ENCODE peak calls at places on chromosomes 1 and 21, in four cellular contexts. N is HepG2, R is GM12878, S is K562. J is an unnamed sample.

GRCh38 chr21:46211786-46212720 is 16.5 kb downstream of the LSS start:
- DNase-seq in N (no peak), R (no peak), S (no peak), J (no peak)

GRCh38 chr1:103497404-103497803 is 28.1 kb upstream of the RNPC3 start:
- DNase-seq in N (no peak), R (no peak), S (no peak), J (no peak)

GRCh38 chr1:25392881-25393280 is 27.7 kb downstream of the RHCE start:
- DNase-seq in N (no peak), R (no peak), S (no peak), J (no peak)

GRCh38 chr1:224223819-224224714 is 41.0 kb downstream of the DEGS1 start:
- DNase-seq in N (no peak), R (no peak), S (peak), J (no peak)

GRCh38 chr1:164930833-164931232 is 371.8 kb downstream of the PBX1 start:
- DNase-seq in N (no peak), R (no peak), S (no peak), J (no peak)

GRCh38 chr1:240189386-240189989 is 97.8 kb downstream of the FMN2 start:
- DNase-seq in N (peak), R (no peak), S (peak), J (peak)

GRCh38 chr1:153353226-153353947 is 4.3 kb upstream of the S100A9 start:
- DNase-seq in N (peak), R (no peak), S (peak), J (peak)

GRCh38 chr1:10744654-10745238 is 51.7 kb downstream of the CASZ1 start:
- DNase-seq in N (no peak), R (no peak), S (no peak), J (no peak)

GRCh38 chr1:232291681-232292080 is 338.3 kb downstream of the SIPA1L2 start:
- DNase-seq in N (no peak), R (no peak), S (no peak), J (no peak)

GRCh38 chr1:101284622-101285218 is 47.9 kb downstream of the S1PR1 start:
- DNase-seq in N (no peak), R (no peak), S (no peak), J (no peak)

GRCh38 chr1:47409311-47410085 is 6.6 kb upstream of the FOXE3 start:
- DNase-seq in N (no peak), R (no peak), S (no peak), J (no peak)

GRCh38 chr1:183946309-183946591 is 91.3 kb downstream of the COLGALT2 start:
- DNase-seq in N (no peak), R (no peak), S (no peak), J (no peak)

GRCh38 chr1:22166439-22166838 is 23.5 kb upstream of the WNT4 start:
- DNase-seq in N (no peak), R (no peak), S (no peak), J (no peak)

GRCh38 chr1:31155216-31155806 is 84.4 kb downstream of the NKAIN1 start:
- DNase-seq in N (peak), R (no peak), S (peak), J (peak)

GRCh38 chr1:154324669-154325582 is at the start of gene ATP8B2:
- DNase-seq in N (peak), R (no peak), S (peak), J (peak)

GRCh38 chr21:44710756-44711326 is 531 bp downstream of the TSPEAR start:
- DNase-seq in N (no peak), R (no peak), S (no peak), J (no peak)

GRCh38 chr1:237223419-237223818 is 181.4 kb downstream of the RYR2 start:
- DNase-seq in N (no peak), R (no peak), S (no peak), J (no peak)

GRCh38 chr1:65247419-65248359 is 61.7 kb upstream of the DNAJC6 start:
- DNase-seq in N (no peak), R (no peak), S (no peak), J (no peak)

GRCh38 chr1:168733241-168733640 is 4.2 kb upstream of the DPT start:
- DNase-seq in N (no peak), R (no peak), S (no peak), J (no peak)

GRCh38 chr1:219088778-219089557 is 84.7 kb upstream of the LYPLAL1 start:
- DNase-seq in N (peak), R (peak), S (peak), J (no peak)

GRCh38 chr1:196535727-196536126 is 72.5 kb downstream of the KCNT2 start:
- DNase-seq in N (no peak), R (no peak), S (no peak), J (no peak)

GRCh38 chr1:221268295-221268694 is 389.1 kb downstream of the HLX start:
- DNase-seq in N (no peak), R (no peak), S (no peak), J (no peak)

GRCh38 chr1:32818804-32819541 is 1.5 kb downstream of the S100PBP start:
- DNase-seq in N (no peak), R (peak), S (no peak), J (no peak)

GRCh38 chr21:34820051-34820450 is 151.3 kb downstream of the CLIC6 start:
- DNase-seq in N (no peak), R (no peak), S (peak), J (no peak)

GRCh38 chr1:169108897-169109560 is 2.5 kb downstream of the ATP1B1 start:
- DNase-seq in N (peak), R (no peak), S (no peak), J (no peak)

GRCh38 chr1:29181413-29182225 is at the start of gene SRSF4:
- DNase-seq in N (peak), R (peak), S (peak), J (peak)

GRCh38 chr1:13618483-13618882 is 34.9 kb downstream of the PDPN start:
- DNase-seq in N (no peak), R (no peak), S (no peak), J (no peak)

GRCh38 chr1:31937300-31938183 is 626 bp downstream of the PTP4A2 start:
- DNase-seq in N (peak), R (no peak), S (peak), J (peak)

GRCh38 chr1:39952359-39953110 is 2.4 kb upstream of the MFSD2A start:
- DNase-seq in N (peak), R (no peak), S (no peak), J (no peak)

GRCh38 chr1:117826551-117827078 is 102.8 kb downstream of the GDAP2 start:
- DNase-seq in N (peak), R (no peak), S (no peak), J (no peak)

GRCh38 chr1:233879841-233880240 is 24.6 kb upstream of the SLC35F3 start:
- DNase-seq in N (no peak), R (no peak), S (no peak), J (no peak)

GRCh38 chr1:27795601-27796000 is 22.6 kb downstream of the STX12 start:
- DNase-seq in N (no peak), R (no peak), S (no peak), J (no peak)

GRCh38 chr1:27784664-27785063 is 11.6 kb downstream of the STX12 start:
- DNase-seq in N (no peak), R (no peak), S (no peak), J (no peak)

GRCh38 chr1:27787895-27788294 is 14.9 kb downstream of the STX12 start:
- DNase-seq in N (no peak), R (no peak), S (no peak), J (no peak)

GRCh38 chr1:27785763-27786162 is 12.7 kb downstream of the STX12 start:
- DNase-seq in N (no peak), R (no peak), S (no peak), J (no peak)

DNA sequence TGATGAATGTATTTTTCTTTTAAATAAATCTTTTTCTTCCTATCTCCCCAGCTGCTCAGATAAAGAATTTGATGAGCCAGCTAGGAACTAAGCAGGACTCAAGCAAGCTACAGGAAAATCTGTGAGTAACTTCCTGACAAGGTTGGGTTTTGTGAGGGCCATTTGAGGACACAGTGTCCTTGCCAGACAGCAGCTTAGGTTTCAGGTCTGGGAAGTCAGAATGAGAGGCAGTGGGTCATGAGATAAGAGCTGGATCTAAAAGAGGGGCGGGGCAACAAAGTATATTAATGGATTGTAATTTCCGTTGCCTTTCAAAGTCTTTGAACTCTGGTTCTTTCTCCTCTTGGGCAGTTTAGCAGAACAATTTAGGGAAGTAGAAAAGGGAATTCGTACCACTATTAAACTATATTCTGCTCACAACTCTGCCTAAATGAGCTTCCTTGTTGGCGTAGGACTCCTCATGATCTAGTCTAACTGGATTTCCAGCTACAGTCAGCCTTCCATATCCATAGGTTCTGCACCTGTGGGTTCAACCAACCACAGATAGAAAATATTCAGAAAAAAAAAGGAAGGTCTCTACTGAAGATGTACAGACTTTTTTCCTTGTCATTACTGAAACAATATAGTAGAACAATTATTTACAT is 16.6 kb downstream of the STX12 start:
- DNase-seq in N (no peak), R (no peak), S (no peak), J (no peak)
- TF ChIP-seq FOXK2 in N (no peak), R (no peak), S (no peak), J (no peak)

DNA sequence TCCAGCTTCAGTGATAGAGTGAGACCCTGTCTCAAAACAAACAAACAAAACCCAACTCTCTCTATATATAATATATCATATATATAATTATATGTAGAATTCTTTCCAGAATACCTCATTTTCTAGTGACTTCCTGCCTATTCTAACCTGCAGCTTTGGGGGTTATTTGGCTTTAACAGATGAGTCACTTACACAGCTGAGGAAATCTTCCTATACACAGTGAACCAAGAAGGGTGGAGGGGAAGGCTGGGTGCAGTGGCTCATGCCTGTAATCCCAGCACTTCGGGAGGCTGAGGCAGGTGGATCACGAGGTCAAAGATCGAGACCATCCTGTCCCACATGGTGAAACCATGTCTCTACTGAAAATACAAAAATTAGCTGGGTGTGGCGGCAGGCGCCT is 9.2 kb downstream of the RAB29 start:
- DNase-seq in N (no peak), R (no peak), S (no peak), J (no peak)
- TF ChIP-seq FOXK2 in N (no peak), R (no peak), S (no peak), J (no peak)

DNA sequence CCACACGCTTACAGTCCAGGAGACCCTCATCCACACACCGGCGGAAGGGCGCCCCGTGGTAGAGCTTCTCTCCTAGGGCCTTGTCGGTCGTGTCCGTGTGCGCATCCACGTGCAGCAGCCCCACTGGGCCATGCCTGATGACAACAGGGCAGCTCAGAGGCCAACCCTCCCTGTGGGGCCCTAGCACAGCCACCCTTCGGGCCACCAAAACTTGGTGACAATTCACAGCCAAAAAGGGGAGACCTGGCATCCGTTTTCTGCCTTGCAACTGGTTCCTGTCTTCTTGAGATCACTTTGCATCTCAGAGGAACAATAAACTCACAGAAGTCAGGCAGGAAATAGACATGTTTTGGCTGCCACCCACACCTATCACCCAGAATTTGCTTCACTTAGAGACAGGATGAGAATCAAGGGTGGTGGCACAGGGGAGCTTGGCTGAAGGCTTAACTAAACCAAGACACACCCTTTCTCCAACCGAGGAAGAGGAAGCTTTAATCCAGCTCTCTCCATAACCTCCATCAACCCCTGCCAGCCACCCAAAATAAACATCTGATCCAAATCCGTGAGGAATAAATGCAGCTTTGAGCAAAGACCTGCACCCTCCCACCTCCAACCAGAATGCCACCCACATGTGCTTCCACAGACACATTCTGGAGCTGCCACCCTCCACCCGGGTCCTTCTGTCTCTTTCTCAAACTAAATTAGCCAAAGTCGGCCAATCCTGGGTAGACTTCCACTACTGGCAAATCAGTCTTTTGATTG is 5.7 kb downstream of the AGMAT start:
- DNase-seq in N (no peak), R (peak), S (no peak), J (no peak)
- TF ChIP-seq FOXK2 in N (no peak), R (no peak), S (no peak), J (no peak)

GRCh38 chr1:201115390-201115937 is 3.2 kb upstream of the CACNA1S start:
- DNase-seq in N (no peak), R (no peak), S (no peak), J (no peak)
- TF ChIP-seq FOXK2 in N (no peak), R (no peak), S (no peak), J (no peak)

GRCh38 chr1:229153955-229154548 is 116.9 kb upstream of the RAB4A start:
- DNase-seq in N (no peak), R (no peak), S (no peak), J (no peak)

GRCh38 chr1:229159668-229160544 is 111.0 kb upstream of the RAB4A start:
- DNase-seq in N (peak), R (no peak), S (no peak), J (no peak)

GRCh38 chr1:229158317-229159294 is 112.3 kb upstream of the RAB4A start:
- DNase-seq in N (no peak), R (no peak), S (no peak), J (no peak)

GRCh38 chr1:229156819-229157218 is 114.1 kb upstream of the RAB4A start:
- DNase-seq in N (peak), R (no peak), S (no peak), J (peak)

DNA sequence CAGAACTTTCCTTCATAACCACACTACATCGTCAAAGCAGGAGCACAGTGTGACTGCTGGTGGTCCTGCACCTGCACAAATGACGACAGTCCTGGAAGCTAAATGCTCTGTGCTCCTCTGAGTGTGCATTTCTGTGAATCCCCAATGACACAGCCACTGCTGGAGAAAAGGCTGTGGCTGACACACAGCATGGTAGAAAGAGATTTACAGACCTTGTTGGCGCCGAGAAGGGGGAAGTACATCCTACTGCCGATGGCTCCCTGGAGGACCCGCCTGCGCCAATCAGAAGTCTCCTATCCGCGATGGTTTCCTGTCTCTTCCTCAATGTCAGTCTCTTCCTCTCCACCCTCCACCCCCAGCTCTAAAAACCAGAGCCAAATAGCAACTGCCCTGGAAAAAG is 115.4 kb upstream of the RAB4A start:
- DNase-seq in N (no peak), R (no peak), S (no peak), J (no peak)
- TF ChIP-seq FOXK2 in N (no peak), R (no peak), S (no peak), J (no peak)

GRCh38 chr21:15140321-15141019 is 75.7 kb upstream of the NRIP1 start:
- DNase-seq in N (peak), R (no peak), S (no peak), J (no peak)
- TF ChIP-seq FOXK2 in N (no peak), R (no peak), S (no peak), J (no peak)

DNA sequence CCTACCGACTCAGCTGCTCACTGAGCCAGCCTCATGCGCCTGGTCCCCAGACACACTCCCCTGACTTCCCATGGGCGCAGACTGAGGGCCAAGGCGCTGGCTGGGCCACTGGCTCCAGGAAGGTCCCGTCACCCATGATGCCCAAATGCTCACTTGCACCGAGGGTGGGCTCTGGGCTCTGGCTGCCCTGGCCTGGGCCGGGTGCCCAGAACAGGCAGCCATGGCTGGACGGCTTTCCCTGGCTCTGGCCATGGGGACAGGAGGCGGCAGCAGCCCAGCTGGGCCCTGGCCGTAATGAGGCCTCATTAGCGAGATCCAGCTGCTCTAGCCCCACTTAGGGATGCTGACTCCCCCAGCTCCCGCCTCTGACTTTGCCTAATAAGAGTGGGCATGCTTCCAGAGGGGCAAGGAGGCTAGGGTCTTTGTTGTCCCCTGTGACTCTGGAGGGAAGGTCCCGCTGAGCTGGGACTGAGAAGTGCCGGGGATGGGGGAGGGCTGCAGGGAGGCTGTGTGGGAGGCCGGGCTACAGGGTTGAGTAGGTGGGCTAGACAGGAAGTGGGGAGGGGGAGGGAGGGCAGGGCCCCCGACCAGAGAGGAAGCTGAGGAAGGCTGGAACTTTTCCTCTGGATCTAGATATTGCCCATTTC is 11.7 kb downstream of the SLC6A9 start:
- DNase-seq in N (no peak), R (no peak), S (no peak), J (no peak)
- TF ChIP-seq FOXK2 in N (no peak), R (no peak), S (no peak), J (no peak)

GRCh38 chr21:26624983-26625519 is 52.0 kb upstream of the CYYR1 start:
- DNase-seq in N (no peak), R (no peak), S (no peak), J (no peak)
- TF ChIP-seq FOXK2 in N (no peak), R (no peak), S (no peak), J (no peak)